ENCODE peak calls at places on chromosomes 16 and 17, in ten cellular contexts. Q is ELR; W is C1 segment of cervical spinal cord; M is germinal center; Y is GM10248; C is activated naive CD8-positive, alpha-beta T cell treated with anti-CD3 and anti-CD28 coated beads, Interleukin-2, amount 50 U/mL, for 16 hours; P is EL; G is anterior cingulate cortex; K is stimulated activated CD8-positive, alpha-beta memory T cell treated with anti-CD3 and anti-CD28 coated beads, Interleukin-4, amount 100 ng/mL, for 24 hours; L is GM12891. R is an unnamed sample.

GRCh38 chr17:60087882-60088669 is 9.4 kb upstream of the HEATR6 start:
- DNase-seq in C (no peak), P (peak; percentile 52), Q (peak; percentile 10), K (no peak), M (no peak), W (no peak), L (no peak), Y (no peak), G (no peak), R (no peak)

GRCh38 chr17:75326587-75326955 is 37.3 kb upstream of the SLC25A19 start:
- DNase-seq in G (no peak), Y (no peak), C (no peak), P (no peak), W (no peak), M (no peak), K (no peak), L (no peak), Q (no peak), R (no peak)

GRCh38 chr16:11871193-11871592 is 19.9 kb upstream of the RSL1D1 start:
- DNase-seq in G (no peak), C (no peak), P (peak; percentile 45), L (no peak), K (no peak), Q (peak; percentile 45), Y (no peak), M (no peak), W (no peak), R (no peak)

GRCh38 chr17:72691601-72692000 is 400.9 kb downstream of the SLC39A11 start:
- DNase-seq in L (no peak), W (no peak), Q (peak; percentile 88), C (no peak), P (peak; percentile 67), M (no peak), Y (no peak), K (no peak), G (no peak), R (no peak)

GRCh38 chr17:49035470-49036269 is 38.5 kb downstream of the IGF2BP1 start:
- DNase-seq in W (no peak), Q (peak; percentile 71), M (peak; percentile 55), G (no peak), K (peak; percentile 19), Y (peak; percentile 62), L (peak; percentile 51), C (no peak), P (peak; percentile 43), R (peak; percentile 70)

GRCh38 chr17:80026359-80027042 is 9.2 kb downstream of the TBC1D16 start:
- DNase-seq in G (no peak), K (no peak), L (no peak), M (no peak), P (no peak), W (no peak), Q (no peak), C (no peak), Y (no peak), R (no peak)

GRCh38 chr17:36722121-36722902 is 120.9 kb downstream of the MRM1 start:
- DNase-seq in P (peak; percentile 28), G (peak; percentile 33), M (peak; percentile 93), W (peak; percentile 39), C (peak; percentile 58), L (peak; percentile 90), Q (peak; percentile 11), K (peak; percentile 76), Y (peak; percentile 88), R (peak; percentile 39)

GRCh38 chr16:30380801-30381208 is 1.6 kb downstream of the SEPTIN1 start:
- DNase-seq in W (no peak), Q (no peak), P (no peak), K (no peak), L (no peak), Y (no peak), M (no peak), C (no peak), G (no peak), R (no peak)

GRCh38 chr16:3638916-3639644 is 15.4 kb upstream of the DNASE1 start:
- DNase-seq in P (no peak), L (no peak), K (no peak), M (no peak), Y (no peak), Q (no peak), G (no peak), W (no peak), C (no peak), R (no peak)

GRCh38 chr16:720507-720989 is 398 bp upstream of the ANTKMT start:
- DNase-seq in Y (peak; percentile 74), Q (peak; percentile 79), G (peak; percentile 83), W (no peak), C (no peak), K (no peak), M (no peak), L (peak; percentile 70), P (peak; percentile 88), R (no peak)

GRCh38 chr16:25064967-25065366 is 46.6 kb upstream of the LCMT1 start:
- DNase-seq in G (peak; percentile 38), M (no peak), W (peak; percentile 31), L (no peak), P (no peak), Q (no peak), Y (no peak), C (no peak), K (no peak), R (no peak)

GRCh38 chr17:62627219-62627903 is at the start of gene MRC2:
- DNase-seq in Y (peak; percentile 67), W (peak; percentile 24), K (peak; percentile 53), M (peak; percentile 28), G (no peak), P (peak; percentile 83), Q (peak; percentile 87), C (no peak), L (peak; percentile 71), R (no peak)

GRCh38 chr17:53141731-53142130 is 681.0 kb upstream of the KIF2B start:
- DNase-seq in Q (no peak), W (no peak), Y (no peak), P (no peak), C (no peak), G (no peak), M (no peak), L (no peak), K (no peak), R (no peak)

GRCh38 chr16:30948087-30948955 is 547 bp upstream of the ORAI3 start:
- DNase-seq in G (peak; percentile 95), K (no peak), M (peak; percentile 30), Q (peak; percentile 99), W (peak; percentile 84), L (peak; percentile 53), P (peak; percentile 97), C (no peak), Y (peak; percentile 58), R (peak; percentile 53)

GRCh38 chr17:35728551-35728950 is 2.9 kb upstream of the RASL10B start:
- DNase-seq in Y (no peak), M (no peak), K (no peak), P (no peak), L (no peak), G (no peak), C (no peak), W (no peak), Q (no peak), R (no peak)